ENCODE peak calls at places on chromosome 5, in six cellular contexts. One of them, this sample, is unnamed.

GRCh38 chr5:3364433-3364832 is 231.2 kb upstream of the IRX1 start:
- DNase-seq in H9: no peak
- DNase-seq in H1: no peak
- DNase-seq in IMR-90: no peak
- DNase-seq in mesenchymal stem cell: no peak
- DNase-seq in neuronal stem cell: no peak
- DNase-seq in this sample: no peak

GRCh38 chr5:34474573-34475021 is 181.5 kb upstream of the RAI14 start:
- DNase-seq in H9: peak
- DNase-seq in H1: no peak
- DNase-seq in IMR-90: peak
- DNase-seq in mesenchymal stem cell: peak
- DNase-seq in neuronal stem cell: peak
- DNase-seq in this sample: peak

GRCh38 chr5:98770158-98770910 is 3.1 kb upstream of the RGMB start:
- DNase-seq in H9: no peak
- DNase-seq in H1: no peak
- DNase-seq in IMR-90: peak
- DNase-seq in mesenchymal stem cell: peak
- DNase-seq in neuronal stem cell: no peak
- DNase-seq in this sample: peak

GRCh38 chr5:56269216-56269927 is 36.2 kb upstream of the ANKRD55 start:
- DNase-seq in H9: peak
- DNase-seq in H1: no peak
- DNase-seq in IMR-90: peak
- DNase-seq in mesenchymal stem cell: peak
- DNase-seq in neuronal stem cell: no peak
- DNase-seq in this sample: peak

GRCh38 chr5:80220268-80220897 is 35.5 kb downstream of the SERINC5 start:
- DNase-seq in H9: no peak
- DNase-seq in H1: no peak
- DNase-seq in IMR-90: no peak
- DNase-seq in mesenchymal stem cell: no peak
- DNase-seq in neuronal stem cell: no peak
- DNase-seq in this sample: peak

GRCh38 chr5:43312076-43312620 is 1.1 kb downstream of the HMGCS1 start:
- DNase-seq in H9: no peak
- DNase-seq in H1: no peak
- DNase-seq in IMR-90: no peak
- DNase-seq in mesenchymal stem cell: no peak
- DNase-seq in neuronal stem cell: no peak
- DNase-seq in this sample: no peak

GRCh38 chr5:83547156-83547555 is 75.6 kb downstream of the VCAN start:
- DNase-seq in H9: no peak
- DNase-seq in H1: no peak
- DNase-seq in IMR-90: no peak
- DNase-seq in mesenchymal stem cell: no peak
- DNase-seq in neuronal stem cell: no peak
- DNase-seq in this sample: peak

GRCh38 chr5:132013711-132014110 is 2.3 kb upstream of the ACSL6 start:
- DNase-seq in H9: peak
- DNase-seq in H1: peak
- DNase-seq in IMR-90: no peak
- DNase-seq in mesenchymal stem cell: no peak
- DNase-seq in neuronal stem cell: no peak
- DNase-seq in this sample: no peak

GRCh38 chr5:165620394-165620793 is 2115.0 kb downstream of the MAT2B start:
- DNase-seq in H9: no peak
- DNase-seq in H1: no peak
- DNase-seq in IMR-90: peak
- DNase-seq in mesenchymal stem cell: peak
- DNase-seq in neuronal stem cell: no peak
- DNase-seq in this sample: no peak

GRCh38 chr5:78603636-78604175 is 44.9 kb downstream of the LHFPL2 start:
- DNase-seq in H9: no peak
- DNase-seq in H1: no peak
- DNase-seq in IMR-90: no peak
- DNase-seq in mesenchymal stem cell: no peak
- DNase-seq in neuronal stem cell: no peak
- DNase-seq in this sample: no peak

GRCh38 chr5:84373506-84373905 is 11.2 kb downstream of the EDIL3 start:
- DNase-seq in H9: no peak
- DNase-seq in H1: no peak
- DNase-seq in IMR-90: no peak
- DNase-seq in mesenchymal stem cell: no peak
- DNase-seq in neuronal stem cell: no peak
- DNase-seq in this sample: no peak

GRCh38 chr5:134132372-134133212 is 18.1 kb downstream of the TCF7 start:
- DNase-seq in H9: peak
- DNase-seq in H1: peak
- DNase-seq in IMR-90: no peak
- DNase-seq in mesenchymal stem cell: no peak
- DNase-seq in neuronal stem cell: no peak
- DNase-seq in this sample: peak

GRCh38 chr5:151191661-151192060 is 32.2 kb downstream of the CCDC69 start:
- DNase-seq in H9: peak
- DNase-seq in H1: no peak
- DNase-seq in IMR-90: no peak
- DNase-seq in mesenchymal stem cell: no peak
- DNase-seq in neuronal stem cell: no peak
- DNase-seq in this sample: peak

GRCh38 chr5:58972301-58972700 is 389.4 kb downstream of the RAB3C start:
- DNase-seq in H9: no peak
- DNase-seq in H1: no peak
- DNase-seq in IMR-90: peak
- DNase-seq in mesenchymal stem cell: peak
- DNase-seq in neuronal stem cell: no peak
- DNase-seq in this sample: no peak

GRCh38 chr5:1437452-1437851 is 7.8 kb downstream of the SLC6A3 start:
- DNase-seq in H9: peak
- DNase-seq in H1: no peak
- DNase-seq in IMR-90: peak
- DNase-seq in mesenchymal stem cell: peak
- DNase-seq in neuronal stem cell: no peak
- DNase-seq in this sample: peak

GRCh38 chr5:110134963-110135935 is 445.5 kb downstream of the MAN2A1 start:
- DNase-seq in H9: no peak
- DNase-seq in H1: no peak
- DNase-seq in IMR-90: no peak
- DNase-seq in mesenchymal stem cell: no peak
- DNase-seq in neuronal stem cell: no peak
- DNase-seq in this sample: no peak

GRCh38 chr5:112270299-112271293 is 148.5 kb downstream of the EPB41L4A start:
- DNase-seq in H9: no peak
- DNase-seq in H1: no peak
- DNase-seq in IMR-90: no peak
- DNase-seq in mesenchymal stem cell: peak
- DNase-seq in neuronal stem cell: no peak
- DNase-seq in this sample: no peak

GRCh38 chr5:61333351-61334223 is 1.5 kb downstream of the ZSWIM6 start:
- DNase-seq in H9: no peak
- DNase-seq in H1: peak
- DNase-seq in IMR-90: no peak
- DNase-seq in mesenchymal stem cell: peak
- DNase-seq in neuronal stem cell: peak
- DNase-seq in this sample: peak

GRCh38 chr5:9239071-9239470 is 306.8 kb downstream of the SEMA5A start:
- DNase-seq in H9: no peak
- DNase-seq in H1: no peak
- DNase-seq in IMR-90: peak
- DNase-seq in mesenchymal stem cell: peak
- DNase-seq in neuronal stem cell: no peak
- DNase-seq in this sample: no peak

GRCh38 chr5:138757061-138757776 is 4.0 kb downstream of the CTNNA1 start:
- DNase-seq in H9: no peak
- DNase-seq in H1: no peak
- DNase-seq in IMR-90: no peak
- DNase-seq in mesenchymal stem cell: no peak
- DNase-seq in neuronal stem cell: no peak
- DNase-seq in this sample: no peak

GRCh38 chr5:138760448-138761110 is 7.4 kb downstream of the CTNNA1 start:
- DNase-seq in H9: no peak
- DNase-seq in H1: no peak
- DNase-seq in IMR-90: peak
- DNase-seq in mesenchymal stem cell: no peak
- DNase-seq in neuronal stem cell: no peak
- DNase-seq in this sample: no peak

GRCh38 chr5:138762110-138762509 is 8.9 kb downstream of the CTNNA1 start:
- DNase-seq in H9: no peak
- DNase-seq in H1: no peak
- DNase-seq in IMR-90: no peak
- DNase-seq in mesenchymal stem cell: no peak
- DNase-seq in neuronal stem cell: no peak
- DNase-seq in this sample: no peak

GRCh38 chr5:138763037-138763778 is 10.0 kb downstream of the CTNNA1 start:
- DNase-seq in H9: no peak
- DNase-seq in H1: no peak
- DNase-seq in IMR-90: no peak
- DNase-seq in mesenchymal stem cell: no peak
- DNase-seq in neuronal stem cell: no peak
- DNase-seq in this sample: no peak
- H3K4ac ChIP-seq in H9: no peak
- H3K4ac ChIP-seq in H1: no peak
- H3K4ac ChIP-seq in IMR-90: no peak
- H3K4ac ChIP-seq in mesenchymal stem cell: no peak
- H3K4ac ChIP-seq in neuronal stem cell: no peak
- H3K4ac ChIP-seq in this sample: no peak

GRCh38 chr5:57839447-57839846 is 356.8 kb upstream of the ACTBL2 start:
- DNase-seq in H9: no peak
- DNase-seq in H1: no peak
- DNase-seq in IMR-90: no peak
- DNase-seq in mesenchymal stem cell: no peak
- DNase-seq in neuronal stem cell: no peak
- DNase-seq in this sample: no peak

GRCh38 chr5:57839025-57839424 is 356.4 kb upstream of the ACTBL2 start:
- DNase-seq in H9: no peak
- DNase-seq in H1: no peak
- DNase-seq in IMR-90: no peak
- DNase-seq in mesenchymal stem cell: no peak
- DNase-seq in neuronal stem cell: no peak
- DNase-seq in this sample: no peak

GRCh38 chr5:57834829-57835554 is 352.4 kb upstream of the ACTBL2 start:
- DNase-seq in H9: peak
- DNase-seq in H1: peak
- DNase-seq in IMR-90: peak
- DNase-seq in mesenchymal stem cell: peak
- DNase-seq in neuronal stem cell: peak
- DNase-seq in this sample: peak

GRCh38 chr5:57836331-57836730 is 353.7 kb upstream of the ACTBL2 start:
- DNase-seq in H9: no peak
- DNase-seq in H1: no peak
- DNase-seq in IMR-90: no peak
- DNase-seq in mesenchymal stem cell: no peak
- DNase-seq in neuronal stem cell: no peak
- DNase-seq in this sample: no peak

DNA sequence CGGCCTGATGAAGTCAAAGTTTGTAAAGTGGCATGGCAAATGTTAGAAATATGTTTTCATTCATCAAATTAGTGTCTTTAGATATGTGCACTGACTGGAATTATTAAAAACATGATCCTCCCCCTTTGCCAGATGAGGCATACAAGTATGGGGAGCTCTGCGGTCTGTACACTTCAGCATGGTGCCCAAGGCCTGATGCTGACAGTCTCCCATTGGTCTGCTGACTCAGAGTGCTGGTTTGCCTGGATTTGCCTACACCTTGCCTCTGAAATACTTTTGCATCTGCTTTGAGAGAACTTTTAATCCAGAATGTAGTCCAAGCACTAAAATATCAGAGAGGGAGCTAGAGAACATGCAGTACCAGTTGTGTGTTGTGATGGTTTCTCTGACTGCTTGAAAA is 354.3 kb upstream of the ACTBL2 start:
- DNase-seq in H9: no peak
- DNase-seq in H1: no peak
- DNase-seq in IMR-90: no peak
- DNase-seq in mesenchymal stem cell: no peak
- DNase-seq in neuronal stem cell: no peak
- DNase-seq in this sample: no peak
- H2BK15ac ChIP-seq in H9: no peak
- H2BK15ac ChIP-seq in H1: no peak
- H2BK15ac ChIP-seq in IMR-90: peak
- H2BK15ac ChIP-seq in mesenchymal stem cell: no peak
- H2BK15ac ChIP-seq in neuronal stem cell: peak
- H2BK15ac ChIP-seq in this sample: peak

GRCh38 chr5:39765381-39765780 is 340.6 kb upstream of the DAB2 start:
- DNase-seq in H9: no peak
- DNase-seq in H1: no peak
- DNase-seq in IMR-90: peak
- DNase-seq in mesenchymal stem cell: peak
- DNase-seq in neuronal stem cell: no peak
- DNase-seq in this sample: no peak

GRCh38 chr5:39762761-39763160 is 338.0 kb upstream of the DAB2 start:
- DNase-seq in H9: no peak
- DNase-seq in H1: no peak
- DNase-seq in IMR-90: no peak
- DNase-seq in mesenchymal stem cell: no peak
- DNase-seq in neuronal stem cell: no peak
- DNase-seq in this sample: no peak

GRCh38 chr5:39772307-39772706 is 347.5 kb upstream of the DAB2 start:
- DNase-seq in H9: no peak
- DNase-seq in H1: no peak
- DNase-seq in IMR-90: no peak
- DNase-seq in mesenchymal stem cell: peak
- DNase-seq in neuronal stem cell: no peak
- DNase-seq in this sample: peak

GRCh38 chr5:39767906-39768305 is 343.1 kb upstream of the DAB2 start:
- DNase-seq in H9: no peak
- DNase-seq in H1: no peak
- DNase-seq in IMR-90: no peak
- DNase-seq in mesenchymal stem cell: no peak
- DNase-seq in neuronal stem cell: no peak
- DNase-seq in this sample: no peak
- H3K4me2 ChIP-seq in H9: no peak
- H3K4me2 ChIP-seq in H1: no peak
- H3K4me2 ChIP-seq in IMR-90: no peak
- H3K4me2 ChIP-seq in mesenchymal stem cell: no peak
- H3K4me2 ChIP-seq in neuronal stem cell: no peak
- H3K4me2 ChIP-seq in this sample: no peak

DNA sequence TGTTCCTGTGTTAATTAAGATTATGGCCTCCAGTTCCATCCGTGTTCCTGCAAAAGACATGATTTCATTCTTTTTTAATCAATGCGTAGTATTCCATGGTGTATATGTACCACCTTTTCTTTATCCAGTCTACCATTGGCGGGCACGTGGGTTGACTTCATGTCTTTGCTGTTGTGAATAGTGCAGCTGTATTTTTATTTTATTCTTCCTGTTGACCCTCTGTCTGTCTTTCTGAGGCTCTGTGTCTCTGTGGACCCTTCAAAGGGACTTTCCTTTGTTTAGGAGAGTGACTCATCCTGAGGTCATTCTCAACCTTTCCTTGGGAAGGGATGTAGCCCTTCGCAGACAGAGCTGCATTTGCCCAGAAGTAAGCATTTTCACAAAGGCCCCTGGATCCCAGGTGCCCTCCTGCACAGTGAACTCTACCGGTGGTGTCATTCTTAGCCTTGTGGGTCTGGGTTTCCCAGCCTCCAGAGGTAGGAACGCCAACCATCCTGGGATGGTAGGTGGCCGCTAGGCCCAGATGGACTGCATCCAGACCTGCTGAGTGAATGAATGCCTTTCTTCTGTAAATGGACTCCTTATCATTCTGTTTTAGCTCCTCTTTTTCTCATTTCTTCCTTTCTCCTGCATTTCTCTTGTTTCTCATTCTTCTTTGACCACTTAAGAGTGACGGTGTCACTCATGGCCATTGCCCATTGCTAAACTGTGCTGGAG is 22.4 kb downstream of the TRIO start:
- DNase-seq in H9: no peak
- DNase-seq in H1: no peak
- DNase-seq in IMR-90: peak
- DNase-seq in mesenchymal stem cell: peak
- DNase-seq in neuronal stem cell: no peak
- DNase-seq in this sample: peak
- H3K4ac ChIP-seq in H9: no peak
- H3K4ac ChIP-seq in H1: no peak
- H3K4ac ChIP-seq in IMR-90: peak
- H3K4ac ChIP-seq in mesenchymal stem cell: no peak
- H3K4ac ChIP-seq in neuronal stem cell: no peak
- H3K4ac ChIP-seq in this sample: no peak

This sample was measured in mesendoderm.